ENCODE peak calls at places on chromosomes 16 and 17, in four cellular contexts. K is HEK293T, P is HepG2, C is K562. F is an unnamed sample.

GRCh38 chr17:39152134-39152884 is 872 bp upstream of the PLXDC1 start:
- DNase-seq in K (peak; percentile 25), P (no peak), C (no peak), F (peak; percentile 40)

GRCh38 chr16:89449726-89450335 is 40.5 kb downstream of the ANKRD11 start:
- DNase-seq in C (no peak), K (no peak), P (no peak), F (no peak)

GRCh38 chr17:4368341-4368740 is 1.9 kb upstream of the UBE2G1 start:
- DNase-seq in P (no peak), K (no peak), C (no peak), F (no peak)

GRCh38 chr17:80007939-80008338 is 27.7 kb downstream of the TBC1D16 start:
- DNase-seq in K (no peak), P (no peak), C (no peak), F (no peak)

GRCh38 chr17:78147315-78147998 is 1.3 kb downstream of the C17orf99 start:
- DNase-seq in K (no peak), C (no peak), P (no peak), F (no peak)

GRCh38 chr17:2770129-2770528 is 20.7 kb upstream of the CCDC92B start:
- DNase-seq in K (no peak), P (no peak), C (no peak), F (no peak)

GRCh38 chr17:82548681-82549303 is 29.3 kb downstream of the FOXK2 start:
- DNase-seq in P (no peak), K (no peak), C (peak; percentile 37), F (no peak)

GRCh38 chr17:9261059-9262029 is 240.0 kb downstream of the NTN1 start:
- DNase-seq in P (no peak), C (no peak), K (no peak), F (no peak)

GRCh38 chr17:81510798-81511549 is 1.6 kb downstream of the ACTG1 start:
- DNase-seq in K (no peak), C (no peak), P (no peak), F (no peak)

GRCh38 chr16:67517661-67518423 is 10.8 kb upstream of the RIPOR1 start:
- DNase-seq in K (no peak), P (no peak), C (no peak), F (no peak)

GRCh38 chr17:64984776-64985521 is 65.7 kb upstream of the LRRC37A3 start:
- DNase-seq in P (peak; percentile 58), K (no peak), C (no peak), F (no peak)

GRCh38 chr17:47741793-47742145 is 8.7 kb downstream of the TBX21 start:
- DNase-seq in P (no peak), C (no peak), K (no peak), F (no peak)

GRCh38 chr16:56282455-56282854 is 91.2 kb downstream of the GNAO1 start:
- DNase-seq in P (no peak), K (no peak), C (no peak), F (no peak)

GRCh38 chr17:78415821-78416301 is 37.4 kb downstream of the PGS1 start:
- DNase-seq in P (no peak), K (no peak), C (no peak), F (no peak)

GRCh38 chr17:38719943-38720641 is 10.0 kb upstream of the CISD3 start:
- DNase-seq in C (peak; percentile 83), K (no peak), P (no peak), F (peak; percentile 85)

GRCh38 chr17:60439501-60439900 is 17.2 kb downstream of the CHCT1 start:
- DNase-seq in K (no peak), C (no peak), P (peak; percentile 12), F (no peak)

GRCh38 chr16:19481291-19481690 is 40.6 kb downstream of the GDE1 start:
- DNase-seq in C (no peak), P (no peak), K (no peak), F (no peak)

GRCh38 chr17:5042152-5043022 is 7.2 kb upstream of the SLC52A1 start:
- DNase-seq in K (no peak), C (peak; percentile 54), P (no peak), F (no peak)

GRCh38 chr16:22400899-22401298 is 26.5 kb upstream of the CDR2 start:
- DNase-seq in K (no peak), C (no peak), P (no peak), F (no peak)

GRCh38 chr17:50272711-50273653 is 1.3 kb upstream of the TMEM92 start:
- DNase-seq in K (peak; percentile 85), P (no peak), C (peak; percentile 81), F (peak; percentile 84)

GRCh38 chr17:77375108-77375507 is 234.3 kb downstream of the SEC14L1 start:
- DNase-seq in K (no peak), P (no peak), C (no peak), F (no peak)

GRCh38 chr17:412211-413015 is 59.8 kb upstream of the RPH3AL start:
- DNase-seq in C (peak; percentile 24), P (peak; percentile 55), K (peak; percentile 43), F (peak; percentile 53)

GRCh38 chr16:3259097-3259496 is 2.7 kb upstream of the MEFV start:
- DNase-seq in K (no peak), P (peak; percentile 61), C (no peak), F (no peak)

GRCh38 chr16:23324727-23325126 is 22.6 kb downstream of the SCNN1B start:
- DNase-seq in K (no peak), P (peak; percentile 44), C (no peak), F (no peak)

GRCh38 chr17:28728364-28729200 is at the start of gene NEK8:
- DNase-seq in K (peak; percentile 81), C (peak; percentile 98), P (peak; percentile 94), F (peak; percentile 98)

GRCh38 chr16:53131363-53132071 is 76.7 kb downstream of the CHD9 start:
- DNase-seq in C (peak; percentile 81), K (peak; percentile 58), P (peak; percentile 19), F (peak; percentile 30)

GRCh38 chr17:19262650-19263620 is 25.8 kb downstream of the EPN2 start:
- DNase-seq in P (no peak), C (no peak), K (no peak), F (no peak)

GRCh38 chr17:77375917-77376651 is 235.3 kb downstream of the SEC14L1 start:
- DNase-seq in P (no peak), K (no peak), C (no peak), F (no peak)

GRCh38 chr16:78606572-78606971 is 507.1 kb downstream of the WWOX start:
- DNase-seq in K (no peak), P (no peak), C (no peak), F (no peak)

GRCh38 chr16:11583889-11584565 is 2.7 kb downstream of the LITAF start:
- DNase-seq in C (no peak), P (peak; percentile 52), K (no peak), F (no peak)

GRCh38 chr16:86718118-86718517 is 139.8 kb downstream of the FOXL1 start:
- DNase-seq in P (no peak), C (no peak), K (no peak), F (no peak)

GRCh38 chr16:4733747-4734062 is 366 bp downstream of the ANKS3 start:
- DNase-seq in P (no peak), K (no peak), C (no peak), F (no peak)

GRCh38 chr16:9015489-9015888 is 51.8 kb upstream of the USP7 start:
- DNase-seq in C (no peak), K (no peak), P (peak; percentile 87), F (no peak)

GRCh38 chr16:9013508-9013864 is 49.8 kb upstream of the USP7 start:
- DNase-seq in P (no peak), C (no peak), K (no peak), F (no peak)

GRCh38 chr16:9012848-9013507 is 49.3 kb upstream of the USP7 start:
- DNase-seq in P (no peak), K (no peak), C (no peak), F (peak; percentile 87)

GRCh38 chr16:9014389-9014788 is 50.7 kb upstream of the USP7 start:
- DNase-seq in K (no peak), C (no peak), P (no peak), F (no peak)

DNA sequence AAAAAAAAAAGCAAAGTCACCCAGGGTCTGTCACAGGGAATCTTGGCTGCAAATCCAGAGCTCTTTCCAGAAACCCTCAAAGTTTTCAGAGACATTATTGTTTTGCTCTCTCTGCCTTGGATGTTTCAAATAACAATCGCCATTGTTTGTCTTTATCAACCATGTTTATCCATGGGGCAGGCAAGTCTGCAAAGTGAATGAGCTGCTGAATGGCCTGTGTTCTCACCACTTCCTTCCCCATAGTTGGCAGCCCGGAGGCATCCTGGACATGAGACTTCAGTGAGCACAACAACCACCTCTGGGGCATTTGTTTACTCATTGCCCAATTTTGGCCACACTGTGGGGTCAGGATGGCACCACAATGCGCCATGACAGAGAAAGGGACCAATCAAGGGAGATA is 53.1 kb upstream of the USP7 start:
- DNase-seq in C (no peak), P (no peak), K (no peak), F (no peak)
- TF ChIP-seq ELF4 in C (no peak), P (no peak), K (no peak), F (no peak)

DNA sequence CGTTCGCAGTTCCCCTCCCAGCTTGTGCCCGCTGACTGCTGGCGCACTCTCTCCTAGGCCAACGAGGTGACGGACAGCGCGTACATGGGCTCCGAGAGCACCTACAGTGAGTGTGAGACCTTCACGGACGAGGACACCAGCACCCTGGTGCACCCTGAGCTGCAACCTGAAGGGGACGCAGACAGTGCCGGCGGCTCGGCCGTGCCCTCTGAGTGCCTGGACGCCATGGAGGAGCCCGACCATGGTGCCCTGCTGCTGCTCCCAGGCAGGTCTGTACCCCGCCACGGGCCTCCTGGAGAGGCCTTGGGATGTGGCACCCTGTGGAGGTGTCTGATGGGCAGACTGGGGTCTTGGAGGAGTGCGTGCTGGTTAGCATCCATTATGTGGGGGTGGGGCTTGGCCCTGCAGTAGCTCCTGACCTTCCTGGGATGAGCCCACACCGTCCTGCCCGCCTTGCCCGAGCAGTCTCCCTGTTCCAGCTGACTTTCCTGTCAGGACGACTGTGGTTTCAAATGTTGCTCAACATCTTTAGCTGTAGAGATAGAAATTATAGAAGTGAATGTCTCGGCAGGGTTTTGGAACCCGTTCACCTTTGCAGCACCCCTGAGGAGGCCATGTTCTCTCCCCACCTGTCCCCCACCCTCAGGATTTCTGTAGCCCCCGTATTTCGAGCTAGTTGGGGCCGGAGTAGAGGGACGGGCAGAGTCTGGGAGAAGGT is 44.9 kb upstream of the CAPN15 start:
- DNase-seq in C (no peak), P (no peak), K (no peak), F (no peak)
- TF ChIP-seq ELF4 in C (no peak), P (no peak), K (no peak), F (no peak)

DNA sequence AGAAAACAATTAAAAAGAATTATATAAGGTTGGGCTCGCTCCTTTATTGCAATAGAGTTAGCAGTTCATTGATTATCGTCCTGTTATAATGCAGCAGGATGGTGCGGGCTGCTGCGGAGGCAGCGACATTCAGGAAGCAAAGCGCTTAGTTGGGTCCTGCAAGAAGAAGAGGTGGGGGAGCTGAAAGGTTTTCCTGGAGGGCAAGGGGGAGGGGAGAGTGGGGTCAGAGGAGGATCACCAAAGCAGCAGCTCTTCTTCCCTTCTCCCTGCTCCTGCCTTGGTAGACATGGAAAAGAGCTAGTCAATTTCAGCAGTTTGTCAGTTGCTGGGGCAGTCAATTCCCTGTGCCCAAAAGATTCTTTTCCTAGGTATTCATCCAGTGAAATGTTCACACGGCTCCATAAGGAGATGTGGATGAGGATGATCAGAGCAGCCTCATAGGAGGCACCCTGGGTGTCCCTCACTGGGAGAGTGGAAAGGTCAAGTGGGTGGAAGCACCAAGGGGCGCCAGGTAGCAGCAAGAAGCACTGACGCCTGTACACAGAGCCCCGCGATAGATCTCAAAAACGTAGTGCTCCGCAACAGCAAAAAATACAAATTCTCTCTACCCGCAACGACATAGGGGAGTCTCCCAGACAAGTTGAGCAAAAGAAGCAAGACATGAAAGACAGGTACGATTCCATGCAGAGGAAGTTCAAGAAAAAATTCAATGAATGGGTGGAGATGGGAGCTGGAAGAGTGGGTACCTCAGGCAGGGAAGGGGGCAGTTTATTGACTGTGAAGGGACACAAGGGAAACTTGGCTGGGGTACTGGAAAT is 17.3 kb upstream of the ETV4 start:
- DNase-seq in K (no peak), P (no peak), C (no peak), F (no peak)
- TF ChIP-seq ELF4 in K (no peak), P (no peak), C (no peak), F (no peak)

GRCh38 chr17:45430006-45430737 is 2.5 kb downstream of the ARHGAP27 start:
- DNase-seq in C (no peak), P (no peak), K (no peak), F (peak; percentile 51)
- TF ChIP-seq ELF4 in C (no peak), P (no peak), K (no peak), F (no peak)